ENCODE peak calls at places on chromosomes 1 and 21, in four cellular contexts. H is NCI-H1436 treated with DMSO at 0.1 percent for 48 hours, S is HT-29, M is NCI-H510A. J is an unnamed sample.

GRCh38 chr1:223143760-223144248 is 756 bp upstream of the TLR5 start:
- DNase-seq in H (peak; percentile 65), S (no peak), M (no peak), J (peak; percentile 77)

GRCh38 chr1:27605796-27606707 is 2.1 kb upstream of the AHDC1 start:
- DNase-seq in H (no peak), S (peak; percentile 69), M (peak; percentile 39), J (peak; percentile 53)

GRCh38 chr1:26959722-26960624 is at the start of gene KDF1:
- DNase-seq in H (peak; percentile 7), S (peak; percentile 91), M (peak; percentile 94), J (peak; percentile 91)

GRCh38 chr1:182442333-182442732 is 7.6 kb upstream of the RGSL1 start:
- DNase-seq in H (no peak), S (no peak), M (no peak), J (no peak)

GRCh38 chr1:37167479-37167878 is 133.2 kb upstream of the GRIK3 start:
- DNase-seq in H (no peak), S (no peak), M (peak; percentile 52), J (no peak)

GRCh38 chr1:9203623-9204022 is 31.0 kb upstream of the H6PD start:
- DNase-seq in H (no peak), S (no peak), M (no peak), J (no peak)

GRCh38 chr1:172414331-172414730 is 6.2 kb upstream of the C1orf105 start:
- DNase-seq in H (no peak), S (no peak), M (no peak), J (no peak)

GRCh38 chr1:168206111-168206510 is 19.7 kb upstream of the SFT2D2 start:
- DNase-seq in H (no peak), S (no peak), M (no peak), J (no peak)

GRCh38 chr1:181079920-181080319 is 8.6 kb upstream of the IER5 start:
- DNase-seq in H (no peak), S (no peak), M (no peak), J (no peak)

GRCh38 chr1:184014271-184014670 is 23.3 kb downstream of the COLGALT2 start:
- DNase-seq in H (no peak), S (no peak), M (no peak), J (no peak)

GRCh38 chr1:118927421-118927820 is 60.7 kb downstream of the TBX15 start:
- DNase-seq in H (no peak), S (no peak), M (no peak), J (no peak)

GRCh38 chr1:234782821-234783220 is 172.8 kb upstream of the IRF2BP2 start:
- DNase-seq in H (no peak), S (no peak), M (no peak), J (no peak)

GRCh38 chr1:44368471-44369151 is 13.6 kb upstream of the ERI3 start:
- DNase-seq in H (no peak), S (no peak), M (peak; percentile 19), J (no peak)

GRCh38 chr1:178644308-178645120 is 80.5 kb upstream of the RALGPS2 start:
- DNase-seq in H (no peak), S (peak; percentile 47), M (peak; percentile 3), J (peak; percentile 70)

GRCh38 chr1:75438355-75438754 is 172.6 kb downstream of the SLC44A5 start:
- DNase-seq in H (no peak), S (no peak), M (peak; percentile 5), J (no peak)

GRCh38 chr1:170661646-170662411 is 2.1 kb upstream of the PRRX1 start:
- DNase-seq in H (no peak), S (no peak), M (no peak), J (no peak)

GRCh38 chr1:111786669-111787207 is 31.0 kb downstream of the DDX20 start:
- DNase-seq in H (no peak), S (no peak), M (no peak), J (no peak)

GRCh38 chr1:216531308-216532239 is 108.3 kb upstream of the USH2A start:
- DNase-seq in H (no peak), S (no peak), M (no peak), J (peak; percentile 4)

GRCh38 chr1:4594286-4594991 is 60.0 kb upstream of the AJAP1 start:
- DNase-seq in H (no peak), S (peak; percentile 26), M (no peak), J (no peak)

GRCh38 chr1:43605157-43605556 is 44.8 kb upstream of the KDM4A start:
- DNase-seq in H (no peak), S (no peak), M (no peak), J (no peak)

GRCh38 chr21:20902511-20902910 is 95.7 kb upstream of the NCAM2 start:
- DNase-seq in H (no peak), S (no peak), M (no peak), J (no peak)

GRCh38 chr1:112778136-112778535 is 63.0 kb upstream of the PPM1J start:
- DNase-seq in H (no peak), S (no peak), M (no peak), J (no peak)

GRCh38 chr1:3011127-3011526 is 10.1 kb upstream of the ACTRT2 start:
- DNase-seq in H (no peak), S (no peak), M (no peak), J (no peak)

GRCh38 chr1:228280961-228281591 is 73.2 kb downstream of the OBSCN start:
- DNase-seq in H (no peak), S (no peak), M (no peak), J (no peak)

GRCh38 chr1:65039508-65039907 is 73.2 kb upstream of the JAK1 start:
- DNase-seq in H (no peak), S (no peak), M (no peak), J (no peak)

GRCh38 chr1:187685338-187685737 is 856.6 kb downstream of the PLA2G4A start:
- DNase-seq in H (no peak), S (no peak), M (no peak), J (no peak)

GRCh38 chr1:200558866-200559459 is 61.6 kb downstream of the KIF14 start:
- DNase-seq in H (no peak), S (peak; percentile 66), M (no peak), J (peak; percentile 43)

GRCh38 chr1:173467426-173467825 is 9.7 kb upstream of the PRDX6 start:
- DNase-seq in H (no peak), S (no peak), M (no peak), J (no peak)

GRCh38 chr21:32329331-32329730 is 30.7 kb downstream of the MRAP start:
- DNase-seq in H (no peak), S (no peak), M (no peak), J (no peak)

GRCh38 chr1:235024706-235025421 is 103.8 kb downstream of the TOMM20 start:
- DNase-seq in H (no peak), S (no peak), M (no peak), J (no peak)

GRCh38 chr1:20059847-20060246 is 10.1 kb upstream of the PLA2G5 start:
- DNase-seq in H (no peak), S (no peak), M (no peak), J (no peak)

GRCh38 chr1:219757890-219758289 is 145.0 kb upstream of the ZC3H11B start:
- DNase-seq in H (no peak), S (no peak), M (no peak), J (no peak)

GRCh38 chr1:4531842-4532241 is 122.6 kb upstream of the AJAP1 start:
- DNase-seq in H (no peak), S (no peak), M (no peak), J (no peak)

GRCh38 chr1:228990906-228991569 is 255.8 kb downstream of the RHOU start:
- DNase-seq in H (no peak), S (no peak), M (no peak), J (no peak)

GRCh38 chr1:11790880-11791715 is 14.7 kb downstream of the MTHFR start:
- DNase-seq in H (no peak), S (no peak), M (no peak), J (peak; percentile 54)

GRCh38 chr1:6603851-6604558 is 1.3 kb upstream of the KLHL21 start:
- DNase-seq in H (no peak), S (peak; percentile 69), M (no peak), J (peak; percentile 46)

GRCh38 chr1:2079396-2080085 is 29.3 kb downstream of the PRKCZ start:
- DNase-seq in H (no peak), S (no peak), M (no peak), J (no peak)

GRCh38 chr1:84944767-84945486 is 51.9 kb upstream of the LPAR3 start:
- DNase-seq in H (peak; percentile 79), S (peak; percentile 95), M (peak; percentile 65), J (peak; percentile 86)

GRCh38 chr1:118113261-118113660 is 71.8 kb downstream of the SPAG17 start:
- DNase-seq in H (no peak), S (no peak), M (no peak), J (no peak)

J was measured in Calu3.